ENCODE peak calls at places on chromosomes 3 and 15, in nine cellular contexts. L is NCI-H69; I is A549; P is NCI-H748 treated with DMSO at 0.1 percent for 48 hours; G is dermis blood vessel endothelial cell; Q is activated T-cell treated with anti-CD3 and anti-CD28 coated beads for 24 hours; S is NCI-H2081; K is activated gamma-delta T cell treated with Interleukin-2 at 50 U/mL for 16 hours; B is CD8-positive, alpha-beta T cell. R is an unnamed sample.

GRCh38 chr3:155594836-155595235 is 150.0 kb downstream of the PLCH1 start:
- DNase-seq in Q (no peak), G (no peak), K (no peak), S (no peak), P (no peak), B (no peak), I (no peak), L (no peak), R (no peak)

GRCh38 chr3:183064475-183064874 is 34.8 kb downstream of the MCCC1 start:
- DNase-seq in Q (no peak), S (no peak), L (no peak), K (no peak), G (no peak), I (no peak), B (no peak), P (no peak), R (no peak)

GRCh38 chr3:51390600-51391074 is 448 bp upstream of the RBM15B start:
- DNase-seq in G (no peak), K (no peak), P (no peak), L (no peak), B (no peak), I (no peak), S (no peak), Q (no peak), R (no peak)

GRCh38 chr15:46892621-46893160 is 824.6 kb upstream of the SEMA6D start:
- DNase-seq in B (no peak), P (no peak), Q (no peak), L (peak), K (no peak), G (no peak), I (no peak), S (no peak), R (no peak)

GRCh38 chr3:149142647-149143046 is 13.2 kb downstream of the HPS3 start:
- DNase-seq in Q (no peak), B (no peak), I (no peak), G (no peak), S (no peak), P (no peak), K (no peak), L (no peak), R (no peak)

GRCh38 chr3:156211583-156211982 is 91.2 kb downstream of the KCNAB1 start:
- DNase-seq in S (no peak), B (no peak), K (no peak), P (no peak), I (no peak), Q (no peak), L (no peak), G (peak), R (peak)

GRCh38 chr3:108590443-108590842 is 921 bp downstream of the DZIP3 start:
- DNase-seq in B (no peak), K (no peak), P (no peak), I (no peak), Q (no peak), S (no peak), G (peak), L (no peak), R (no peak)

GRCh38 chr3:107756649-107757048 is 233.9 kb downstream of the BBX start:
- DNase-seq in K (no peak), S (no peak), I (no peak), P (no peak), B (no peak), G (no peak), Q (no peak), L (no peak), R (no peak)

GRCh38 chr3:197520311-197521276 is 35.2 kb downstream of the BDH1 start:
- DNase-seq in L (peak), P (no peak), K (no peak), B (no peak), S (peak), G (peak), Q (no peak), I (peak), R (peak)

GRCh38 chr3:160851629-160852210 is 95.7 kb downstream of the PPM1L start:
- DNase-seq in P (no peak), Q (no peak), I (no peak), G (peak), L (no peak), B (no peak), K (no peak), S (no peak), R (no peak)

GRCh38 chr15:65374831-65375401 is 2.9 kb downstream of the IGDCC3 start:
- DNase-seq in I (no peak), S (no peak), P (no peak), G (no peak), L (no peak), Q (no peak), K (no peak), B (no peak), R (peak)

GRCh38 chr15:66611257-66612053 is 45.7 kb upstream of the LCTL start:
- DNase-seq in P (no peak), Q (no peak), L (no peak), B (no peak), G (no peak), K (no peak), I (no peak), S (no peak), R (no peak)

GRCh38 chr3:98855811-98856400 is 45.6 kb downstream of the DCBLD2 start:
- DNase-seq in P (no peak), Q (no peak), L (no peak), K (no peak), B (no peak), I (peak), G (peak), S (no peak), R (peak)

GRCh38 chr15:96362001-96362758 is 31.7 kb downstream of the NR2F2 start:
- DNase-seq in G (no peak), S (no peak), P (peak), L (peak), I (no peak), K (no peak), B (no peak), Q (no peak), R (no peak)

GRCh38 chr15:63069616-63069952 is 27.0 kb downstream of the TPM1 start:
- DNase-seq in K (no peak), G (peak), I (peak), L (no peak), P (no peak), S (no peak), B (no peak), Q (no peak), R (no peak)

GRCh38 chr3:122668930-122669730 is 11.5 kb upstream of the PARP14 start:
- DNase-seq in G (no peak), L (no peak), Q (no peak), I (peak), P (no peak), S (no peak), K (no peak), B (no peak), R (peak)

GRCh38 chr15:84821501-84822021 is 4.4 kb downstream of the ALPK3 start:
- DNase-seq in K (no peak), G (peak), P (no peak), S (no peak), L (no peak), I (no peak), B (no peak), Q (no peak), R (peak)